ENCODE peak calls at places on chromosome 14, in seven cellular contexts. T, Q, U, M, E, Z and G are unnamed samples.

GRCh38 chr14:50338547-50338946 is 26.4 kb downstream of the DMAC2L start:
- DNase-seq in T (no peak), Q (no peak), U (no peak), M (no peak), E (no peak), Z (no peak), G (no peak)

GRCh38 chr14:79044894-79045624 is 874.9 kb downstream of the NRXN3 start:
- DNase-seq in T (peak), Q (peak), U (no peak), M (peak), E (no peak), Z (no peak), G (peak)

GRCh38 chr14:91511014-91511466 is 930 bp upstream of the PPP4R3A start:
- DNase-seq in T (no peak), Q (peak), U (no peak), M (no peak), E (peak), Z (no peak), G (no peak)

GRCh38 chr14:93007225-93007997 is 84.5 kb downstream of the CHGA start:
- DNase-seq in T (peak), Q (no peak), U (no peak), M (peak), E (peak), Z (peak), G (peak)

GRCh38 chr14:61034416-61035100 is 53.5 kb downstream of the SLC38A6 start:
- DNase-seq in T (no peak), Q (no peak), U (peak), M (peak), E (peak), Z (no peak), G (no peak)

GRCh38 chr14:22898302-22898894 is 15.4 kb downstream of the REM2 start:
- DNase-seq in T (peak), Q (no peak), U (no peak), M (peak), E (no peak), Z (no peak), G (no peak)

GRCh38 chr14:104140463-104141331 is 2.3 kb downstream of the KIF26A start:
- DNase-seq in T (no peak), Q (no peak), U (no peak), M (no peak), E (no peak), Z (no peak), G (no peak)

GRCh38 chr14:22008098-22008412 is 334.4 kb upstream of the OR4E1 start:
- DNase-seq in T (no peak), Q (no peak), U (no peak), M (no peak), E (no peak), Z (no peak), G (no peak)

GRCh38 chr14:91586451-91586850 is 76.3 kb upstream of the PPP4R3A start:
- DNase-seq in T (no peak), Q (no peak), U (no peak), M (peak), E (no peak), Z (no peak), G (no peak)

GRCh38 chr14:61281911-61282310 is 773 bp upstream of the TMEM30B start:
- DNase-seq in T (no peak), Q (no peak), U (no peak), M (no peak), E (no peak), Z (peak), G (no peak)

GRCh38 chr14:70000601-70001000 is 121.4 kb downstream of the SMOC1 start:
- DNase-seq in T (peak), Q (no peak), U (no peak), M (peak), E (no peak), Z (no peak), G (no peak)

GRCh38 chr14:67999693-68000384 is 180.3 kb downstream of the RAD51B start:
- DNase-seq in T (peak), Q (no peak), U (no peak), M (peak), E (no peak), Z (no peak), G (no peak)

GRCh38 chr14:89367449-89368120 is 49.4 kb downstream of the FOXN3 start:
- DNase-seq in T (no peak), Q (no peak), U (peak), M (no peak), E (no peak), Z (no peak), G (peak)

GRCh38 chr14:43949410-43949809 is 557.7 kb downstream of the FSCB start:
- DNase-seq in T (no peak), Q (peak), U (no peak), M (no peak), E (no peak), Z (no peak), G (no peak)

GRCh38 chr14:72104011-72104613 is 171.9 kb downstream of the RGS6 start:
- DNase-seq in T (no peak), Q (peak), U (no peak), M (no peak), E (peak), Z (no peak), G (peak)

GRCh38 chr14:101884537-101885253 is 79.7 kb upstream of the DYNC1H1 start:
- DNase-seq in T (no peak), Q (no peak), U (no peak), M (no peak), E (no peak), Z (no peak), G (no peak)

GRCh38 chr14:88164906-88165534 is 158.0 kb downstream of the KCNK10 start:
- DNase-seq in T (peak), Q (no peak), U (no peak), M (no peak), E (no peak), Z (no peak), G (no peak)

GRCh38 chr14:21039059-21039422 is 3.1 kb upstream of the RNASE7 start:
- DNase-seq in T (peak), Q (peak), U (peak), M (peak), E (no peak), Z (peak), G (peak)

GRCh38 chr14:31388687-31389413 is 31.5 kb downstream of the HEATR5A start:
- DNase-seq in T (no peak), Q (no peak), U (no peak), M (no peak), E (no peak), Z (no peak), G (no peak)

GRCh38 chr14:74650927-74651686 is 39.1 kb upstream of the LTBP2 start:
- DNase-seq in T (no peak), Q (no peak), U (no peak), M (no peak), E (no peak), Z (no peak), G (no peak)
- H3K4me3 ChIP-seq in T (no peak), Q (no peak), U (no peak), M (no peak), E (no peak), Z (no peak), G (no peak)

GRCh38 chr14:100416921-100417451 is 93.8 kb downstream of the SLC25A47 start:
- DNase-seq in T (peak), Q (no peak), U (peak), M (peak), E (no peak), Z (no peak), G (no peak)
- H3K27ac ChIP-seq in T (peak), Q (no peak), U (no peak), M (peak), E (no peak), Z (no peak), G (no peak)

DNA sequence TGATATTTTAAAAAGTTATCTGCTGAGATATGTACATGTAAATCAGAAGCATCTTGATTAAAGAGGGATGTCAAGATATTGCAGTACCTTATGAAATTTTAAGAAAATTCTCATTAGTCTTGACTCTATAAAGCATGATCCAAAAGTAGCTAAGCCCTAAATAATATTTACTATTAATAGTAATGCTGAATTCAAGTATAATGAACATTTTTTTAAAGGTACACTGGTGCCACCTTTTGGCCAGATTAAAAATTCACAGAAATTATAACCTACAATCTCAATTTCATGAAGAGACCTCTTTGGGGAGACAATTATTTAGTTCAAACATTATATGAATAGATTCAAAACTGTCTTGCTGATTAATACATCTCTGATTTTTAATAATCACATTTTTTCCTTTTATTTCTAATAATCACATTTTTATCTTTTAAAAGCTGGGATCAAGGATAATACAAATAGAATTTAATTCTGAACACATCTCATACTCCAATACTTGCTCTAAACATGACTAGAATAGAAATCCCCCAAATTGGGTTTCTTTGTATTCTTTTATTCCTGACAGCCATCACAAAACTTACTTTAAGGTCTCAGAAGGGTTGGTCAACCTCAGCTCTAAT is 13.4 kb downstream of the AKAP5 start:
- DNase-seq in T (peak), Q (no peak), U (no peak), M (peak), E (peak), Z (no peak), G (no peak)
- TF ChIP-seq CTCF in T (no peak), Q (no peak), U (peak), M (peak), E (peak), Z (peak), G (peak)

DNA sequence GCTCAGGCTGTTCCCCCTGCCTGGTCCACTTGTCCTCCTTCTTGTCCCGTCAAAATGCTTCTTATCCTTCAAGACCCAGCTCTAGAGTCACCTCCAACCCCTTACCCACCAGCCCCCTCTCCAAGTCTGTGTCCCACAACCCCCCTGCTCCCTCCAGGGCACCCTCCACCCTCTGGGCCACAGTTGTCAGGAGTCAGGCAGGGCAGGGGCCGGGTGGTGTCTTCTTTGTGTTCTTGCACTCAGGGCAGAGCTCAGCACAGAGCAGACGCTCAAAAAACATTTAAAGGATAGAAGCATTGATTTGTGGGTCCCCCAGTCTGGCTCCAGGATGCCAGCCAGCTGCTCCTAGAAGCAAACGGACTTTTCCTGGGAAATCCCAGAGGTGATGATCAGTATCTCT is 17.3 kb upstream of the BDKRB1 start:
- DNase-seq in T (no peak), Q (no peak), U (no peak), M (no peak), E (no peak), Z (no peak), G (no peak)
- H3K4me3 ChIP-seq in T (no peak), Q (no peak), U (no peak), M (no peak), E (no peak), Z (no peak), G (no peak)